ENCODE peak calls at places on chromosome 14, in eight cellular contexts. Y is suprapubic skin, D is astrocyte of the spinal cord, S is endodermal cell, J is bronchial epithelial cell, I is ovary, H is HCT116, U is GM12865. M is an unnamed sample.

GRCh38 chr14:56487090-56487667 is 92.4 kb upstream of the TMEM260 start:
- DNase-seq in J (peak; percentile 17), Y (no peak), I (no peak), S (no peak), D (peak; percentile 26), H (peak; percentile 23), U (no peak), M (peak; percentile 22)

GRCh38 chr14:36700656-36701055 is 39.0 kb downstream of the PAX9 start:
- DNase-seq in U (no peak), J (no peak), I (no peak), D (no peak), Y (no peak), H (no peak), S (no peak), M (no peak)

GRCh38 chr14:37247777-37248461 is 50.2 kb downstream of the MIPOL1 start:
- DNase-seq in D (no peak), H (no peak), U (no peak), S (no peak), I (no peak), J (no peak), Y (no peak), M (no peak)

GRCh38 chr14:25833341-25834121 is 764.3 kb downstream of the NOVA1 start:
- DNase-seq in Y (no peak), J (peak; percentile 36), H (no peak), U (no peak), D (peak; percentile 29), S (peak; percentile 81), I (no peak), M (no peak)

GRCh38 chr14:99928963-99929362 is 135.8 kb downstream of the EML1 start:
- DNase-seq in D (no peak), J (no peak), I (no peak), Y (no peak), H (no peak), S (no peak), U (no peak), M (no peak)

GRCh38 chr14:101855958-101856357 is 94.4 kb downstream of the PPP2R5C start:
- DNase-seq in I (no peak), H (no peak), J (peak; percentile 27), S (no peak), U (no peak), Y (no peak), D (no peak), M (no peak)

GRCh38 chr14:78631551-78631950 is 461.4 kb downstream of the NRXN3 start:
- DNase-seq in H (no peak), Y (no peak), U (no peak), S (no peak), J (no peak), D (no peak), I (no peak), M (peak; percentile 31)

GRCh38 chr14:65431951-65432350 is 19.4 kb downstream of the FUT8 start:
- DNase-seq in D (peak; percentile 49), I (no peak), J (no peak), Y (no peak), U (no peak), S (no peak), H (no peak), M (peak; percentile 76)

GRCh38 chr14:41749425-41749824 is 142.7 kb downstream of the LRFN5 start:
- DNase-seq in Y (no peak), H (no peak), J (no peak), U (no peak), I (no peak), S (no peak), D (peak; percentile 43), M (peak; percentile 4)

GRCh38 chr14:69569859-69570258 is 4.8 kb downstream of the CCDC177 start:
- DNase-seq in S (no peak), D (no peak), Y (no peak), U (no peak), J (no peak), I (no peak), H (no peak), M (no peak)

GRCh38 chr14:69571879-69572633 is 2.6 kb downstream of the CCDC177 start:
- DNase-seq in H (no peak), U (no peak), I (peak; percentile 54), J (peak; percentile 44), S (peak; percentile 87), Y (no peak), D (no peak), M (no peak)

GRCh38 chr14:69572634-69573135 is 2.0 kb downstream of the CCDC177 start:
- DNase-seq in S (no peak), J (no peak), H (no peak), I (no peak), U (no peak), D (no peak), Y (no peak), M (no peak)

GRCh38 chr14:69571449-69571878 is 3.2 kb downstream of the CCDC177 start:
- DNase-seq in J (no peak), U (no peak), H (no peak), D (no peak), I (peak; percentile 21), Y (no peak), S (no peak), M (no peak)

GRCh38 chr14:69570836-69571330 is 3.8 kb downstream of the CCDC177 start:
- DNase-seq in Y (no peak), I (no peak), U (no peak), J (no peak), S (no peak), H (no peak), D (no peak), M (no peak)
- H3K4me3 ChIP-seq in Y (no peak overlapping the region), I (no peak overlapping the region), U (no peak overlapping the region), J (no peak overlapping the region), S (no peak overlapping the region), H (no peak overlapping the region), D (no peak overlapping the region), M (no peak overlapping the region)

DNA sequence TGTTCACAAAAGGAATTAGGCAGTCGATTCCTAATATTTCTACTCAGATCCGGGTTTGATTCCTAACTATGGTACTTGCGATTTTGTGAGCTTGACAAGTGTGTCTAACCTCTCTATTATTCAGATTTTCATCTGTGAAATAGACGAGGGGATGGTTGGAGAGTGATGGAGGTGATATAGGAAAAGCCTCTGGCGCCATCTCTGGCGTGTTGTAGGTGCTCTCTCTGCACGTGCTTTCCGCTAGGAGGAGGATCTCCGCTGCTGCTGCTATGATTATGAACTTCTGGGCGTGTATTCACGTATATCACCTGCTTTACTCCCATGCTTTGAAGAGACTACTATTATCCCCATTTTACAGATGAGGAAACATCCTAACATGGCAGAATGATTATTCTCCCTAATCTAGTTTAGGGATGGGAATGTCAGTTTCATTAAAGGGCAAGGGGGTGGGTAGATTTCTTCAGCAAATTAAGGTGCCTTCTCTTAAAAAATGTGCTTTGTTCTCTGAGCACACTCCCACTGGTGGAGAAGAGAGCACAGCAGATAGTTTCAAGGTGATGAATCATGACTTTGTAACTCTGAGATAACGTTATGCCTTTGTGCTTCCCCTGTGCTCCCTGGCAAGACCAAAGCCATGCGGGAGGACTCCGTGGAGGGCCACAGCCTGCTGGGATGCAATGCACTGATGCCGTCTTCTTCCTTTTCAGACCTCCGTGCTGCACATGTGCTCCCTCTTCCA is 97.1 kb downstream of the PRIMA1 start:
- DNase-seq in Y (no peak), H (no peak), J (no peak), I (no peak), U (no peak), S (no peak), D (no peak), M (no peak)
- TF ChIP-seq CTCF in Y (no peak), H (no peak), J (no peak), I (no peak), U (no peak), S (peak; percentile 70), D (no peak), M (peak; percentile 2)

DNA sequence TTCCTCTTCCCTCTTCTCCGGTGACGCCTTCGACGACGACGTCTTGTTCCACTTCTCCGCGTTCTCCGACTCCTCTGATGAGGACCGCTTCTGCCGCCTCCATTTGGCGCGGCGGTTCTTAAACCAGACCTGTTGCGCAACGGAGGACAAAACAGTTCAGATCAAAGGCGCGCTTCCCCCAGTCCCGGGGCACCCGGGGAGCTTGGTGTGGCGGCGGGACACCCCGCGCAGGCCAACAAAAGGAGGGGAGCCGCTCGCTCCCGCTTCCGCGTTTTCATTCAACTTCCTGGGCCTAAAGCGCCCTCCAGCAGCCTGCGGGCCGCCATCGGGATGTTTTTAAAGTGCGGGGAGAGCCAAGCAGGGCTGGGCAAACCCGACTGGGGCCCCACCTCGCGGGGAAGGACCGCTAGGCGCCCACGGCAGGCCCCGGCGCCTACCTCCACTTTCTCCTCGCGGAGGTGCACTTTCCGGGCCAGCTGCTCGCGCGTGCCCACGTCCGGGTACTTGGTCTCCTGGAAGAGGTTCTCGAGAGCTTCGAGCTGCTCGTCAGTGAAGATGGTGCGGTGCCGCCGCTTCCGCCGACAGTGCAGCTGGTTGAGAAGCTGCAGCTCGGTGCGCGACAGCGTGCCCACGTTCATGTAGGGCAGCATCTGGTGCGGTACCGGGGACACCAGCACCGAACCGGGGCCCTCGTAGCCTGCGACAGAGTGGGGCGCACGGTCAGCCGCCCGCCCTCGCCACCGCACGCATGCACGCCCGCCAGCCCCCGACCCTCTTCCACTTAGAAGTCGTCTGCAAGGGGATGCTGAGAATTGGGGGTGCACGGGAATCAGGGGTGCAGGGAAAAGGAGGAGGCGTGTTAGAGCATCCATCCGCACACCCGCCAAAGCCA is 1.1 kb downstream of the GSC start:
- DNase-seq in H (no peak), S (peak; percentile 73), I (peak; percentile 19), J (no peak), Y (no peak), D (no peak), U (peak; percentile 3), M (peak; percentile 12)
- H3K4me3 ChIP-seq in H (no peak overlapping the region), S (peak overlapping the region; percentile 93), I (peak overlapping the region; percentile 32), J (no peak overlapping the region), Y (peak overlapping the region; percentile 57), D (no peak overlapping the region), U (no peak overlapping the region), M (peak overlapping the region; percentile 58)

GRCh38 chr14:61508526-61508925 is 186.8 kb upstream of the HIF1A start:
- DNase-seq in I (no peak), J (no peak), U (no peak), D (no peak), H (no peak), Y (no peak), S (peak; percentile 16), M (no peak)

GRCh38 chr14:61511558-61511924 is 183.8 kb upstream of the HIF1A start:
- DNase-seq in Y (no peak), U (no peak), H (no peak), I (no peak), D (no peak), S (peak; percentile 38), J (peak; percentile 48), M (peak; percentile 33)

GRCh38 chr14:61512508-61512907 is 182.8 kb upstream of the HIF1A start:
- DNase-seq in Y (no peak), H (no peak), I (no peak), S (no peak), J (peak; percentile 94), U (no peak), D (no peak), M (peak; percentile 99)

GRCh38 chr14:61512026-61512425 is 183.3 kb upstream of the HIF1A start:
- DNase-seq in I (no peak), H (no peak), U (no peak), D (no peak), S (no peak), J (peak; percentile 57), Y (no peak), M (no peak)

GRCh38 chr14:61510736-61511557 is 184.4 kb upstream of the HIF1A start:
- DNase-seq in D (no peak), S (no peak), H (no peak), U (no peak), J (no peak), Y (no peak), I (no peak), M (no peak)
- TF ChIP-seq CTCF in D (no peak), S (no peak), H (no peak), U (no peak), J (no peak), Y (no peak), I (no peak), M (no peak)

GRCh38 chr14:60095781-60096450 is 4.2 kb downstream of the PCNX4 start:
- DNase-seq in D (peak; percentile 56), S (no peak), Y (no peak), H (no peak), I (no peak), J (peak; percentile 78), U (no peak), M (peak; percentile 69)
- H3K4me3 ChIP-seq in D (no peak overlapping the region), S (no peak overlapping the region), Y (no peak overlapping the region), H (no peak overlapping the region), I (no peak overlapping the region), J (no peak overlapping the region), U (no peak overlapping the region), M (no peak overlapping the region)

M was measured in AG10803.